ENCODE peak calls at places on chromosome 20, in five cellular contexts. K, T, X, B and G are unnamed samples.

GRCh38 chr20:31740208-31740607 is 1.1 kb downstream of the TPX2 start:
- DNase-seq in X (no peak), B (no peak), T (no peak), K (peak), G (no peak)

GRCh38 chr20:49786671-49787370 is 25.8 kb upstream of the SLC9A8 start:
- DNase-seq in X (no peak), K (peak), B (no peak), T (no peak), G (no peak)

GRCh38 chr20:32623667-32624157 is 38.6 kb upstream of the NOL4L start:
- DNase-seq in K (no peak), X (peak), T (no peak), B (peak), G (no peak)

GRCh38 chr20:44422083-44422482 is 53.6 kb upstream of the TTPAL start:
- DNase-seq in B (no peak), K (peak), X (no peak), T (no peak), G (peak)

GRCh38 chr20:53750827-53751393 is 157.3 kb upstream of the ZNF217 start:
- DNase-seq in X (no peak), B (peak), K (peak), T (peak), G (peak)

GRCh38 chr20:3222635-3223600 is 13.6 kb downstream of the ITPA start:
- DNase-seq in B (no peak), K (no peak), T (no peak), X (no peak), G (no peak)

GRCh38 chr20:59775221-59776055 is 158.0 kb downstream of the SYCP2 start:
- DNase-seq in B (no peak), X (no peak), K (no peak), T (no peak), G (no peak)

GRCh38 chr20:4820833-4821518 is 99.3 kb downstream of the PRND start:
- DNase-seq in B (no peak), T (peak), K (peak), X (no peak), G (peak)

GRCh38 chr20:4247898-4248858 is 232.8 kb upstream of the RNF24 start:
- DNase-seq in B (no peak), K (no peak), T (no peak), X (peak), G (no peak)

GRCh38 chr20:37253087-37253486 is 8.5 kb downstream of the GHRH start:
- DNase-seq in B (no peak), K (no peak), T (no peak), X (no peak), G (no peak)

GRCh38 chr20:58891686-58892125 is 39.2 kb downstream of the GNAS start:
- DNase-seq in B (peak), K (no peak), X (peak), T (no peak), G (no peak)

GRCh38 chr20:60962367-60963045 is 289.6 kb upstream of the CDH4 start:
- DNase-seq in B (no peak), X (no peak), T (no peak), K (no peak), G (no peak)

GRCh38 chr20:10492844-10493243 is 57.7 kb downstream of the SLX4IP start:
- DNase-seq in T (no peak), X (no peak), K (no peak), B (no peak), G (no peak)
- TF ChIP-seq CTCF in T (no peak), X (no peak), K (no peak), B (no peak), G (no peak)

GRCh38 chr20:48094196-48094749 is 309.0 kb upstream of the SULF2 start:
- DNase-seq in X (no peak), K (no peak), T (no peak), B (no peak), G (no peak)

GRCh38 chr20:48092596-48093280 is 307.5 kb upstream of the SULF2 start:
- DNase-seq in B (no peak), T (no peak), X (no peak), K (no peak), G (no peak)

GRCh38 chr20:48094944-48095343 is 309.7 kb upstream of the SULF2 start:
- DNase-seq in T (no peak), K (no peak), B (no peak), X (no peak), G (no peak)

GRCh38 chr20:48090314-48090713 is 305.0 kb upstream of the SULF2 start:
- DNase-seq in X (no peak), B (no peak), K (no peak), T (no peak), G (no peak)

GRCh38 chr20:48090784-48091183 is 305.5 kb upstream of the SULF2 start:
- DNase-seq in X (no peak), T (no peak), K (no peak), B (no peak), G (no peak)
- TF ChIP-seq CTCF in X (no peak), T (no peak), K (no peak), B (no peak), G (no peak)

GRCh38 chr20:19867074-19867473 is 109.0 kb downstream of the RIN2 start:
- DNase-seq in K (peak), T (peak), X (no peak), B (no peak), G (peak)
- TF ChIP-seq CTCF in K (no peak), T (no peak), X (no peak), B (no peak), G (no peak)

GRCh38 chr20:6765469-6766058 is 1.9 kb upstream of the BMP2 start:
- DNase-seq in B (peak), K (peak), X (no peak), T (peak), G (no peak)
- TF ChIP-seq CTCF in B (peak), K (peak), X (peak), T (peak), G (peak)

GRCh38 chr20:34215711-34216381 is 25.4 kb upstream of the ASIP start:
- DNase-seq in B (peak), X (peak), T (no peak), K (peak), G (peak)
- TF ChIP-seq CTCF in B (no peak), X (no peak), T (no peak), K (no peak), G (no peak)

GRCh38 chr20:56845546-56846081 is 216.5 kb downstream of the TFAP2C start:
- DNase-seq in K (no peak), X (no peak), B (no peak), T (no peak), G (no peak)

GRCh38 chr20:56842086-56842485 is 213.0 kb downstream of the TFAP2C start:
- DNase-seq in B (no peak), K (no peak), X (no peak), T (no peak), G (no peak)

GRCh38 chr20:56843386-56843785 is 214.3 kb downstream of the TFAP2C start:
- DNase-seq in X (no peak), T (no peak), K (no peak), B (no peak), G (no peak)

GRCh38 chr20:56841346-56841908 is 212.3 kb downstream of the TFAP2C start:
- DNase-seq in K (no peak), T (no peak), X (no peak), B (no peak), G (no peak)

GRCh38 chr20:56843817-56844216 is 214.7 kb downstream of the TFAP2C start:
- DNase-seq in X (peak), B (no peak), K (no peak), T (no peak), G (no peak)
- TF ChIP-seq CTCF in X (peak), B (no peak), K (no peak), T (peak), G (peak)

GRCh38 chr20:16011519-16011918 is 561.7 kb downstream of the KIF16B start:
- DNase-seq in B (no peak), T (no peak), X (no peak), K (no peak), G (no peak)

GRCh38 chr20:16005612-16006493 is 567.4 kb downstream of the KIF16B start:
- DNase-seq in X (no peak), K (no peak), B (no peak), T (no peak), G (no peak)

GRCh38 chr20:16007164-16007563 is 566.1 kb downstream of the KIF16B start:
- DNase-seq in K (no peak), T (no peak), X (no peak), B (no peak), G (no peak)

GRCh38 chr20:16011061-16011460 is 562.2 kb downstream of the KIF16B start:
- DNase-seq in B (no peak), T (no peak), X (no peak), K (no peak), G (no peak)

DNA sequence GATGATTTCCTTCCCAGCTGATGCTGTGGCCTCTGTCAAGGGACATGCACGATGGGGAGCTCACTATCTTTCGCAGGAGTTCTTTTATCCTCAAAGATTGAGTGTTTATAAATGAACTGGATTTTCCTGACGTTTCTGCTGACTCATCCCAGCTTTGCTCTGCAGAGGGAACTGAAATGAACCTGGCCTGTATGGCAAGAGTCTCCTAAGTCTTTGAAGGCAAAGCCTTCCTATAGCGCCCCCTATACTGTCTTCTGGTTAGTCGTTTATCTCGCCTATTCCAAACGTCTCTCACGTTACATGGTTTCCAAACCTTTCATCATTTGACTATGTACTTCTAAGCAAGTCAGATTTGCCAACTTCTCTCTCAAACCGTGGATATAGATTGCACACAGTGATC is 565.3 kb downstream of the KIF16B start:
- DNase-seq in B (no peak), K (no peak), T (no peak), X (no peak), G (no peak)
- TF ChIP-seq CTCF in B (no peak), K (no peak), T (no peak), X (peak), G (no peak)

GRCh38 chr20:24207803-24208300 is 219.3 kb upstream of the GGTLC1 start:
- DNase-seq in B (no peak), X (no peak), K (no peak), T (no peak), G (no peak)

GRCh38 chr20:24212494-24212893 is 223.9 kb upstream of the GGTLC1 start:
- DNase-seq in X (no peak), B (no peak), T (no peak), K (no peak), G (no peak)

GRCh38 chr20:24206995-24207394 is 218.4 kb upstream of the GGTLC1 start:
- DNase-seq in B (no peak), T (no peak), X (no peak), K (no peak), G (no peak)

GRCh38 chr20:24211972-24212371 is 223.4 kb upstream of the GGTLC1 start:
- DNase-seq in X (no peak), K (no peak), B (no peak), T (no peak), G (no peak)

DNA sequence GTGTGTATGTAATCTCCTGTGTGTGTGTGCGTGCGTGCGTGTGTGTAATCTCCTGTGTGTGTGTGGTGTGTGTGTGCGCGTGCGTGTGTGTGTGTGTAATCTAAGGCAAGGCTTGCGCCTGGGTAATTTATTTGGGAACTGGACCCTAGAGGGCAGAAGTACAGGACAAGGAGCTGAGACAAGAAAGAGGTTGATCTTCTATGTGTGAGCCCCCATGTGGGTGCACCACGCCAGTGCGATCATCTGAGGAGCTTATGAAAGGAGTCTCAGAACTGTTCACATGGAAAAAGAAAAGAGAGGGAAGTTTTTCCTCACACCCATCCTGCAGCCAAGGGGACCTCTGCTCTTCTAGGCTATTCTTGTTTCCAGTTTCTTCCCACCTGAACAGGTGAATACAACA is 220.1 kb upstream of the GGTLC1 start:
- DNase-seq in K (no peak), X (peak), T (no peak), B (peak), G (no peak)
- TF ChIP-seq CTCF in K (no peak), X (peak), T (no peak), B (no peak), G (no peak)